ENCODE peak calls at places on chromosome 14, in four cellular contexts. J is BE2C, I is fibroblast of mammary gland, Y is mammary epithelial cell. W is an unnamed sample.

GRCh38 chr14:65501328-65501727 is 88.8 kb downstream of the FUT8 start:
- DNase-seq in J (no peak), I (no peak), Y (no peak), W (peak)

GRCh38 chr14:58298880-58299664 is 717 bp downstream of the ARID4A start:
- DNase-seq in J (peak), I (no peak), Y (no peak), W (no peak)

GRCh38 chr14:64541261-64541970 is 875 bp downstream of the HSPA2 start:
- DNase-seq in J (peak), I (no peak), Y (no peak), W (peak)

GRCh38 chr14:49975799-49976198 is 82.9 kb downstream of the ARF6 start:
- DNase-seq in J (no peak), I (no peak), Y (no peak), W (peak)

GRCh38 chr14:30375280-30375892 is 183.6 kb upstream of the G2E3 start:
- DNase-seq in J (peak), I (peak), Y (peak), W (peak)

GRCh38 chr14:74502236-74503019 is 8.9 kb downstream of the ISCA2 start:
- DNase-seq in J (peak), I (peak), Y (peak), W (peak)

GRCh38 chr14:74712499-74713394 is at the start of the genes AREL1 and FCF1:
- DNase-seq in J (peak), I (peak), Y (peak), W (peak)

GRCh38 chr14:22846811-22847307 is 10.5 kb downstream of the MMP14 start:
- DNase-seq in J (no peak), I (no peak), Y (no peak), W (no peak)

GRCh38 chr14:83294941-83295340 is 1761.3 kb upstream of the SEL1L start:
- DNase-seq in J (no peak), I (no peak), Y (no peak), W (peak)

GRCh38 chr14:71245659-71246361 is 338.6 kb downstream of the PCNX1 start:
- DNase-seq in J (no peak), I (no peak), Y (no peak), W (no peak)

GRCh38 chr14:89138846-89139245 is 278.2 kb downstream of the FOXN3 start:
- DNase-seq in J (no peak), I (no peak), Y (no peak), W (peak)

GRCh38 chr14:100656996-100657395 is 69.7 kb upstream of the DLK1 start:
- DNase-seq in J (no peak), I (no peak), Y (no peak), W (no peak)

GRCh38 chr14:104401785-104402184 is 177.8 kb upstream of the C14orf180 start:
- DNase-seq in J (no peak), I (no peak), Y (no peak), W (no peak)

GRCh38 chr14:99758121-99758871 is 34.9 kb upstream of the EML1 start:
- DNase-seq in J (no peak), I (peak), Y (peak), W (peak)

GRCh38 chr14:73661872-73662271 is 17.1 kb downstream of the DNAL1 start:
- DNase-seq in J (no peak), I (peak), Y (no peak), W (no peak)

GRCh38 chr14:100711493-100711892 is 15.2 kb upstream of the DLK1 start:
- DNase-seq in J (no peak), I (no peak), Y (no peak), W (no peak)

GRCh38 chr14:65098586-65098985 is 3.7 kb downstream of the MAX start:
- DNase-seq in J (no peak), I (peak), Y (peak), W (peak)

GRCh38 chr14:28243600-28243999 is 523.0 kb upstream of the FOXG1 start:
- DNase-seq in J (no peak), I (peak), Y (peak), W (peak)

GRCh38 chr14:58428011-58428807 is 690 bp downstream of the KIAA0586 start:
- DNase-seq in J (peak), I (peak), Y (peak), W (peak)

GRCh38 chr14:79016828-79017505 is 846.8 kb downstream of the NRXN3 start:
- DNase-seq in J (no peak), I (peak), Y (peak), W (peak)

GRCh38 chr14:21199611-21200570 is 44.0 kb upstream of the OR5AU1 start:
- DNase-seq in J (no peak), I (no peak), Y (no peak), W (no peak)

GRCh38 chr14:22200977-22201605 is 387.9 kb downstream of the DAD1 start:
- DNase-seq in J (no peak), I (peak), Y (peak), W (peak)

GRCh38 chr14:53525608-53526007 is 372.5 kb upstream of the DDHD1 start:
- DNase-seq in J (no peak), I (peak), Y (no peak), W (no peak)

GRCh38 chr14:89184952-89185351 is 232.1 kb downstream of the FOXN3 start:
- DNase-seq in J (no peak), I (no peak), Y (no peak), W (no peak)

GRCh38 chr14:99118046-99118721 is 153.8 kb downstream of the BCL11B start:
- DNase-seq in J (no peak), I (no peak), Y (no peak), W (no peak)

GRCh38 chr14:37678916-37679315 is 83.5 kb downstream of the TTC6 start:
- DNase-seq in J (no peak), I (no peak), Y (peak), W (peak)

GRCh38 chr14:95445676-95446075 is 70.8 kb downstream of the SYNE3 start:
- DNase-seq in J (no peak), I (no peak), Y (no peak), W (no peak)

GRCh38 chr14:29235991-29236390 is 469.4 kb downstream of the FOXG1 start:
- DNase-seq in J (no peak), I (peak), Y (no peak), W (peak)

GRCh38 chr14:80536456-80536855 is 325.2 kb upstream of the DIO2 start:
- DNase-seq in J (no peak), I (peak), Y (no peak), W (peak)

GRCh38 chr14:67539116-67539515 is 6.0 kb downstream of the PLEKHH1 start:
- DNase-seq in J (no peak), I (no peak), Y (no peak), W (no peak)

DNA sequence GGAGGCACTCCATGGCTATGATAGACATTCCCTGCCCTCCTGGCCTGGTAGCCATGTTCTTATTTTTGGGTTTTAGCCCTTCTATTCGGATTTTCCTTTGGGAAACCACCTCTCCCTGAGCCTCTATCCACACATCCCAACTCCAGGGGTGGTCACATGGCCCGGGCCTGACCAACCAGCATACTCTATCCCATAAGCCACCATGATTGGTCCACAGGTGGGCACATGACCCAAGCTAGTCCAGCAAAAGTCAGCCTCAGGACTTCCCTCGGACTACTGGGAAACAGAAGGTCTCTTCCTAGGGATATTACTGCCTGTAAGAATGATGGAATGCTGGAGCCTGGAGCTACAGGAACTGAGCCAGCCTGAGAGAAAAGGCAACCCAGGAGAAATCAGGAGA is 12.5 kb downstream of the PRIMA1 start:
- DNase-seq in J (no peak), I (no peak), Y (no peak), W (no peak)
- H3K4me3 ChIP-seq in J (no peak), I (no peak), Y (no peak), W (no peak)

DNA sequence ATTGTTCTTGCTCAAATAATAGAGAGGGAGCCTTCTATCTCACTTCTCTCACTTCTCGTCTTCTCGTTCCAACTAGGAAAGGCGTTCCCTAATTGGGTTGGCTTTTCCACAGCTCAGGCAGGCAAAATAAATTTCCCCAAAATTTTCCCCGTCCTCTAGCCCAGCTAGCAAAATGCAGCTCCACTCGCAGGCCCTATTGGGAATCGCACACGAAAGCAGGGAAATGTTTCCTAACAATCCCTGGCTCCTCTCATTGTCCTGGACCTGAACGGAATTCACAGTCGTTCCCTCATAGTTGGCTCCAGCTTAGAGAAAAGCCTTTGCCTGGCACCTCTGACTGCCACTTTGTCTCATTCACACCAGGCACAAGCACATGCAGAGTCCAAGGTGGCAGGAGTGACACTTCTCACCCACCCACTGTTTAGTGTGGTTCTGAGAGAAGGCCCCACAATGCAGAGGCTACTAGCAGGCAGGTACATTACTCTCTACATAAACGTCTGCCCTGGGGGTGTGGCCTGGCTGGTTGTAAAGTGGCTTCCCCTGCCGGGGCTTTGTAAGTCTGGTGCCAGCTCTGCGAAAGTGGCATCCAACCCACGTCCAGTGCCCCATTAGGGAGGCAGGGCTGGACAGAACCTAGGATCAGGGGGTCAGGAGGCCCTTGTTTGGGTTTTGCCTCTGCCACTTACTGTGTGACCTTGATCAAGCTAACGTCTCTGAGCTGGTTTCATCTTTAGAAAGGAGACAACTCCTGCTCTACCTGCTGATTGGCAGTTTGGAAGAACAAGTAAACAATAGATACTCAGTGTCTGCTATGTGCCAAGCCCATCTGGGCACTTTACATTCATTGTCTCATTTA is 4.2 kb downstream of the SERPINA10 start:
- DNase-seq in J (no peak), I (no peak), Y (no peak), W (no peak)
- H3K4me3 ChIP-seq in J (no peak), I (no peak), Y (no peak), W (no peak)

GRCh38 chr14:93239869-93240677 is 33.0 kb downstream of the UBR7 start:
- DNase-seq in J (no peak), I (peak), Y (peak), W (peak)

GRCh38 chr14:93246534-93246933 is 39.5 kb downstream of the UBR7 start:
- DNase-seq in J (no peak), I (no peak), Y (no peak), W (no peak)

GRCh38 chr14:93234798-93235197 is 27.7 kb downstream of the UBR7 start:
- DNase-seq in J (no peak), I (peak), Y (peak), W (peak)

GRCh38 chr14:93245764-93246420 is 38.8 kb downstream of the UBR7 start:
- DNase-seq in J (no peak), I (no peak), Y (no peak), W (no peak)

DNA sequence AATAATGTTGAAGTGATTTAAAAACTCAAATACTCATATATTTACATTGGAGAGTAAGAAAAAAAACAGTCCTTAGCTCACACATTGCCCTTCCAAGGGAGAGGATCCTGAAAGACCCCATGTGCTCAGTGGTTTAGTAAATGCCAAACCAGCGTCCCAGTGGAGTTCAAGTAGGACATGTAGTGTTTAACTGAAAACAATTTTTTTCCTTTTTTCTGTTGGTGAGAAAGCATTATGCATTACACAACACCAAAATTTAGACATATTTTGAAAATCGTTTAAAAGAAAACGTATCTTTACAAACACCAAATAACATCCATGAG is 33.6 kb downstream of the UBR7 start:
- DNase-seq in J (no peak), I (peak), Y (no peak), W (no peak)
- H3K4me3 ChIP-seq in J (no peak), I (no peak), Y (no peak), W (no peak)

DNA sequence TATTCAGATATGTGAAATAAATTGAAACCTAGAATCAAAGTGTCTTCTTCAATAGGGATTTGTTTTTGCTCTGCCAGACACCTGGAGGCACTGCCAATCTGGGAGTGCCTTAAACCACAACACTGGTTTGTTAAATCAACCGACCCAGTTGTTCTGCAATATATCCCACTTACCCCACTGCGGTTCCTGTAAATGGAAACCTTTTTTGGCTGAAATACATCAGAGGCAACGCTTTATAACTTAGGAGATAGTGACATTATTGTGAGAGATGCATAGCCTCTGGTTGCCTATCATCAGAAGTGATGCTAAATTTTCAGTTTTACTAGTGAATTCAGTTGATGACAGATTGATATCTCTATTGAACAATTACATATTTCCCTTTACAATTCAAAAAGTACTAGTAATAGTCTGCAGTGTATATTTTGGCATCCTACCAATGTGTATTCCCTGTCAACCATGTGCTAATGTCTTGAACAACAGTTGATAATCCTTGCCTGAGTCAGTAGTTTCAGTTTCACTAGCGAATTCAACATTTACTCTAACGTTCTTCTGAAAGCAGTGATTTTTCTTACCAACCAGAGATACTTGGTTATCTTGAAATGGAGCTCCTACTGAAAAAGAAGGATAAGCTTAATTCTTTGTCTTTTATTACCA is 30.5 kb downstream of the PPP2R5C start:
- DNase-seq in J (no peak), I (peak), Y (peak), W (peak)
- H3K4me3 ChIP-seq in J (peak), I (peak), Y (peak), W (peak)

GRCh38 chr14:69153848-69154208 is 909 bp upstream of the DCAF5 start:
- DNase-seq in J (no peak), I (peak), Y (no peak), W (peak)
- H3K4me3 ChIP-seq in J (peak), I (peak), Y (peak), W (peak)

DNA sequence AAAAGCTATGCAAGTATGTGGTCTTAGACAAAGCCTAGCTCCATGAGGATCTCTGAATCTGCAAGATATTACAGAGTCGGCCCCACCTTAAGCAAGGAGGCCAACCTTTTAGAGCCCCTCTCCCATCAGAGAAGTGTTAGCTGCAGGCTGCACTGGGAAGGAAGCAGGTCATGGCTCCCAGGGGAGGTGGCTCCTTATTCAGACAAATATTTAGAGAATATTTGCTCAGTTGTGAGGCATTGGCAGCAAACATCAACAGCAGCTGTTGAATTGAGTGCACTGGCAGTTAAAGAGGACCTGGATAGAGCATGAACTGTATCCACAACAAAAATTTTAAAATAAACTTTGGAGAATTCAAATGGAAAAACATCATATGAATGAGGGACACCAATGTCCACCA is 44.7 kb downstream of the FSCB start:
- DNase-seq in J (no peak), I (no peak), Y (no peak), W (no peak)
- H3K4me3 ChIP-seq in J (no peak), I (no peak), Y (no peak), W (no peak)

GRCh38 chr14:51884086-51884927 is 23.9 kb downstream of the GNG2 start:
- DNase-seq in J (peak), I (peak), Y (no peak), W (peak)
- H3K4me3 ChIP-seq in J (no peak), I (no peak), Y (no peak), W (peak)

GRCh38 chr14:91414475-91415342 is 2.9 kb downstream of the CCDC88C start:
- DNase-seq in J (no peak), I (no peak), Y (no peak), W (no peak)
- H3K4me3 ChIP-seq in J (no peak), I (no peak), Y (no peak), W (no peak)

GRCh38 chr14:24235804-24236688 is 3.3 kb downstream of the GMPR2 start:
- DNase-seq in J (no peak), I (no peak), Y (no peak), W (no peak)
- H3K4me3 ChIP-seq in J (no peak), I (no peak), Y (no peak), W (no peak)

DNA sequence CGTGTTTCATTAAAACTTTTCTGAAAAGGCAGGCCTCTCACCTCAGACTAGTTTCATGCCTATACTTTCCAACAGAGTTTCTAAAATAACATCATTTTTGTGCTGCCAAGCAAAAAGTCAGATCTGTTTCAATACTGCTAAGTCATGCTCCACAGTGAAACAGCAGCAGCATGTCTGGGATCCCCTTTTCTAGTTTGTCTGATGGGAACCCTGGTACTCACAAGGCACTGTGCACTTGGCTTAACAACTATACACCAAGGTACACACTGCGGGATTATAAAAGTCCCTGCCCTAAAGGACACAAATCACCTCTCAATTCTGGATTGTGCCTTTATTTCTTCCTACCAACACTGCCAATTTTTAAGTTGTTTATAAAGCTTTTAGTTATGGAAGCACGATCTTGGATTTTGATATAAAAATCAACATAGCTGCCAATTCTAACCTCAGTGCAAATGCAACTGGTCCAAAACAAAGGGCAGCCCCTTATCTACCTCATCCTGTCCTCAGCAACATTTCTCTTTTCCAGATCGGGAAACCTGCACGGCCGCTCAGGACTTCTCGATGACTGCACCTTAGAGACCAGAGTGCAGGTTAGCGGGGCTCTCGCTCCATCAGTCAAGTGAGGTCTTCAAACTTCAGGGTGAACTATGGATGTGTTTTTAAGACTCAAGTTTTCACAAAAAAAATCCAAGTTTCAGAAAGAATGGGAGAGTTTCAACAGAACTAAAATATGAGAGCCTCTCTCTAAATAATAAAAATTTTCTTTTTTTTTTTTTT is 1.7 kb upstream of the EIF5 start:
- DNase-seq in J (no peak), I (no peak), Y (no peak), W (no peak)
- H3K4me3 ChIP-seq in J (no peak), I (no peak), Y (peak), W (no peak)

W was measured in choroid plexus epithelial cell.